ENCODE peak calls at places on chromosome 2, in four cellular contexts. G is adipocyte, W is pancreas, F is upper lobe of right lung. E is an unnamed sample. For H3K4me1 and H3K36me3, the result is how much of the 10 kb centered on the place peaks cover.

GRCh38 chr2:239297142-239298125 is 103.4 kb downstream of the HDAC4 start:
- DNase-seq in G (no peak), W (no peak), F (peak), E (peak)

GRCh38 chr2:109467701-109468100 is 146.1 kb downstream of the SEPTIN10 start:
- DNase-seq in G (no peak), W (no peak), F (peak), E (peak)

GRCh38 chr2:129296401-129297343 is 682.8 kb upstream of the RAB6C start:
- DNase-seq in G (no peak), W (peak), F (no peak), E (no peak)

GRCh38 chr2:180699657-180700361 is 280.6 kb upstream of the UBE2E3 start:
- DNase-seq in G (no peak), W (no peak), F (no peak), E (peak)

GRCh38 chr2:45774688-45775244 is 123.3 kb downstream of the PRKCE start:
- DNase-seq in G (no peak), W (no peak), F (no peak), E (no peak)

GRCh38 chr2:26243643-26244478 is 571 bp downstream of the HADHA start:
- DNase-seq in G (peak), W (no peak), F (no peak), E (no peak)

GRCh38 chr2:118127250-118127649 is 39.0 kb downstream of the INSIG2 start:
- DNase-seq in G (no peak), W (no peak), F (no peak), E (no peak)

GRCh38 chr2:239406316-239406995 is 5.6 kb upstream of the HDAC4 start:
- DNase-seq in G (no peak), W (no peak), F (peak), E (no peak)

GRCh38 chr2:41038408-41038807 is 586.5 kb upstream of the SLC8A1 start:
- DNase-seq in G (peak), W (no peak), F (no peak), E (no peak)

GRCh38 chr2:71173096-71173495 is 42.7 kb downstream of the MPHOSPH10 start:
- DNase-seq in G (no peak), W (no peak), F (no peak), E (no peak)

DNA sequence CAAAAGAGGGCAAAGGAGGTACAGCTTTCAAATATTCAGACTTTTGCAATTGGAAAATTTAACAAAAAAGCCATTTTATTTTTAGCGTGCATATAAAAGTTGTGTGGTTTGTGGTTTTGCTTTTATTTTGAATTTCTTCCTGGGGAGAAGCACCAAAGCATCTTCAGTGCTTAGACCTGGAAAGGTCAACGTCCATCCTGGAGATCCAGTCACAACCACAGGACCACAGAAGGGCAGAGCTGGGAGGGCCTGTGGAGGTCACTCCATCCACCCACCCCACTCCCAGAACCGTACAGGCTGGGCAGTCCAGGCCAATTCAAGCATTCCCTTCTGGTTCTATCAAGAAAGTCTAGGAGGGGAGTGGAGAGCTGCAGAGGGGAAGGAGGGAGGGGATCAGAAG is 43.8 kb downstream of the MPHOSPH10 start:
- DNase-seq in G (no peak), W (no peak), F (no peak), E (no peak)
- H3K4me3 ChIP-seq in G (no peak), W (no peak), F (no peak), E (no peak)

DNA sequence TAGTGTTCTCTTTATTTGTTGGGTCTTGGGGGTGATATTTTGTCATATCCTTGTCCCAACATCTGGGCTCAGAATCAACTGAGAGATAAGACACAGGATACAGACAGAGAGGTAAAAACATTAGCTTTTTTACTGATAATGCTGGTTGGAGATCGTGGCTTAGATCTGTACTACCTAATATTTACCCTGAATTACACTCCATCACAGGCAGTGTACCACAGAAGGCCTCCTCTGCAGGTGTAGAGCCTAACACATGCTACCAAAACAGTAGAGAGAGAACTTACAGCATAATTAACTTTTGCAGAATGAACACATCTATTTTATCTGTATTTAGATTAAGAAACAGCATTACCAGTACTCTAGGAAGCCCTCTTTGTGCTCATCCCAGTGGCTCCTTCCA is 6.8 kb downstream of the AGPS start:
- DNase-seq in G (no peak), W (no peak), F (no peak), E (no peak)
- H3K4me1 ChIP-seq in G (half or more), W (under half), F (under half), E (half or more)

GRCh38 chr2:229870903-229871650 is 50.7 kb downstream of the TRIP12 start:
- DNase-seq in G (peak), W (no peak), F (no peak), E (no peak)
- H3K36me3 ChIP-seq in G (under half), W (under half), F (under half), E (under half)

GRCh38 chr2:202037086-202037485 is 3.4 kb downstream of the FZD7 start:
- DNase-seq in G (peak), W (no peak), F (no peak), E (no peak)
- H3K4me3 ChIP-seq in G (peak), W (no peak), F (peak), E (no peak)

E was measured in spleen.